ENCODE peak calls at places on chromosomes 3 and 15, in four cellular contexts. J is CD8-positive, alpha-beta T cell; Q is left ventricle myocardium inferior; H is ovary. B is an unnamed sample.

GRCh38 chr3:143825513-143825912 is 22.8 kb downstream of the SLC9A9 start:
- DNase-seq in J (no peak), Q (no peak), H (no peak), B (no peak)

GRCh38 chr15:45635191-45635638 is 386 bp downstream of the SQOR start:
- DNase-seq in J (peak; percentile 57), Q (peak; percentile 69), H (peak; percentile 56), B (peak; percentile 94)

GRCh38 chr15:87219650-87220615 is 1036.6 kb downstream of the NTRK3 start:
- DNase-seq in J (no peak), Q (no peak), H (no peak), B (no peak)

GRCh38 chr3:69791111-69791510 is 51.8 kb downstream of the MITF start:
- DNase-seq in J (no peak), Q (peak; percentile 72), H (peak; percentile 79), B (no peak)

GRCh38 chr3:113769551-113769950 is 22.7 kb downstream of the ATP6V1A start:
- DNase-seq in J (no peak), Q (no peak), H (no peak), B (no peak)

GRCh38 chr3:20573175-20573574 is 387.2 kb upstream of the SGO1 start:
- DNase-seq in J (no peak), Q (no peak), H (no peak), B (no peak)

GRCh38 chr3:52509753-52510328 is 14.7 kb downstream of the STAB1 start:
- DNase-seq in J (no peak), Q (no peak), H (no peak), B (no peak)

GRCh38 chr3:134462236-134463059 is 23.3 kb downstream of the ANAPC13 start:
- DNase-seq in J (no peak), Q (no peak), H (no peak), B (no peak)

GRCh38 chr3:70249509-70250160 is 62.8 kb downstream of the MDFIC2 start:
- DNase-seq in J (no peak), Q (no peak), H (no peak), B (no peak)

GRCh38 chr3:53696401-53697172 is 149.6 kb downstream of the CHDH start:
- DNase-seq in J (no peak), Q (no peak), H (no peak), B (no peak)

GRCh38 chr15:101138913-101139880 is 112.7 kb downstream of the CHSY1 start:
- DNase-seq in J (no peak), Q (no peak), H (no peak), B (peak; percentile 54)

GRCh38 chr3:71511037-71511436 is 72.5 kb downstream of the FOXP1 start:
- DNase-seq in J (no peak), Q (no peak), H (no peak), B (no peak)

GRCh38 chr3:134360046-134360445 is 14.2 kb downstream of the AMOTL2 start:
- DNase-seq in J (no peak), Q (no peak), H (no peak), B (peak; percentile 72)

GRCh38 chr3:352599-352998 is 156.0 kb downstream of the CHL1 start:
- DNase-seq in J (no peak), Q (no peak), H (no peak), B (no peak)

GRCh38 chr3:356947-357346 is 160.4 kb downstream of the CHL1 start:
- DNase-seq in J (no peak), Q (peak; percentile 24), H (no peak), B (no peak)

GRCh38 chr3:355622-356021 is 159.1 kb downstream of the CHL1 start:
- DNase-seq in J (no peak), Q (no peak), H (peak; percentile 36), B (no peak)

GRCh38 chr3:353191-353739 is 156.7 kb downstream of the CHL1 start:
- DNase-seq in J (no peak), Q (no peak), H (no peak), B (no peak)

DNA sequence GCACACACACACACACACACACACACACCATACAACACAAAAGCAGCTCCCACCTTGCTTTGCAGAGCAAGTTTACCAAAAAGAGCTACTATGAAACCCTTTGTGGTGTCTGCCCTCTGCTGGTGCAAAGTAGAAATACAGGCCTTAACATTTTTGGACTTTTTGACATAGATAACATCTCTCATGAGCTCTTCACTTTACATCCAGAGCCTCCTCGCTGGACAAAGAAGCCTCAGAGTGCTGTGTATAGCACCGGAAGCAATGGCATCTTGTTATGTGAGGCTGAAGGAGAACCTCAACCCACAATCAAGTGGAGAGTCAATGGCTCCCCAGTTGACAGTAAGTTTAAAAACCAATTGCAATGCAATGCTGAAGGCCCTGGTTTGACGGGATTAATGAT is 157.9 kb downstream of the CHL1 start:
- DNase-seq in J (no peak), Q (no peak), H (no peak), B (no peak)
- H3K9me3 ChIP-seq in J (no peaks in the 10 kb centered on the region), Q (no peaks in the 10 kb centered on the region), H (no peaks in the 10 kb centered on the region), B (no peaks in the 10 kb centered on the region)

DNA sequence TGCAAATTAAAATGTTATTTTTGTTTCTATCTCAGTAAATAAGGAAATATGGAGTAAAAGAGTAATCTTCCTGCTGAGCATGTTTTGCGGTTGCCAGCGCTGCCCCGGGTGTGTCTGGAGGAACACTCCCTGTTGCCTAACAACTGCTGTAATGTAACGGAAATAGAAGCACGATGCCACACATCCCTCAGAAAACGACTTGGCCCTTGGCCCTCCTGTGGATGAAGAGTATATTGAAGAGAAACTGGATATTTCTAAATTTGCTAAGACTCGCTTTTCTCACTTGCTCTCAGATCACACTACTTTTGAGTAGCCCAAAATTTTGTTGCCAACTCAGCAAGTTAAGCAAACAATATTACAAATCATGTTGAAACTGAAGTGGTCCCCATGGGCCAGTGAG is 18.9 kb downstream of the CX3CR1 start:
- DNase-seq in J (no peak), Q (peak; percentile 84), H (peak; percentile 61), B (peak; percentile 92)
- TF ChIP-seq CTCF in J (peak; percentile 26), Q (peak; percentile 70), H (no peak), B (peak; percentile 64)

DNA sequence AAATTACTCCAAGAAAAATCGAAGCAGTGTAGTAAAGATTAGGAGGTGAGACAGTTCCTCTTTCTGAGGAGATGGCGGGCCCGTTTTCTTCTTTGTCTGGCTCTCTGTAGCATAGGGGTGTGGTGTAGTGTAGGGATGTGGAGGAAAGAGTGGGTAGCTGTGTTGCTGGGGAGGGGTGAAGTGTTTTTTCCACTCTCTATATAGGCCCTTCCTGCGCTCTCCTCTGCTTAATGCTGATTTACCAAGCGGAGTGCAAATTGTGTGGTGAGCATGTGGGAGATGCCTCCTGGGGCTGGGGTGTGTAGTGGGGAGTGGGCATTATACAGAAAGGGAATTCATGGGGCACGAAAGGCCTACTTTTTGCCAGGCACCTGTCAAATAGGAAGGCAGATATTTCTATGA is 94.9 kb downstream of the ST6GAL1 start:
- DNase-seq in J (no peak), Q (no peak), H (no peak), B (no peak)
- H3K4me1 ChIP-seq in J (peaks cover 44% of the 10 kb centered on the region), Q (peaks cover 24% of the 10 kb centered on the region), H (no peaks in the 10 kb centered on the region), B (peaks cover 100% of the 10 kb centered on the region)

GRCh38 chr3:141546586-141546985 is 59.8 kb downstream of the RASA2 start:
- DNase-seq in J (no peak), Q (no peak), H (no peak), B (no peak)
- H3K9me3 ChIP-seq in J (peaks cover 6% of the 10 kb centered on the region), Q (peaks cover 35% of the 10 kb centered on the region), H (no peaks in the 10 kb centered on the region), B (peaks cover 20% of the 10 kb centered on the region)

GRCh38 chr15:66085128-66085527 is 168.4 kb downstream of the MEGF11 start:
- DNase-seq in J (no peak), Q (no peak), H (no peak), B (no peak)
- TF ChIP-seq CTCF in J (no peak), Q (no peak), H (no peak), B (no peak)

DNA sequence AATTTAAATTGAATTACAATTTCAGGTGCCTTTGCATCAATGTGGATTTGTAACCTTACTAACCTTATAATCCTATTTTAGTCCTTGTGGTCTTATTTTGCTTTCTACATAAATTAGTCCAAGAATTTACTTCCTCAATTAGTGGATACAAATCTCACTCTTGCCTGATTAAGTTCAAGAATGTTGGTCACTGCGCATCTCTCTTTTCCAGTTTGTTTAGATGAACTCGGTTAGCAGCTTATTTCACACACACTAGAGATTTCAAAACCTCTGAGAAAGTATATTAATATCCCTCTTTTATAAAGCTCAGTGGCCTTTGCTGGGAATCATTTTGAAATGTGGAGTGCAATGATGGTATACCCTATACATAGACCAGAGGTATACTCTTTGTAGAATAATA is 243.4 kb downstream of the DTWD1 start:
- DNase-seq in J (no peak), Q (no peak), H (no peak), B (no peak)
- H3K4me1 ChIP-seq in J (no peaks in the 10 kb centered on the region), Q (no peaks in the 10 kb centered on the region), H (peaks cover 4% of the 10 kb centered on the region), B (no peaks in the 10 kb centered on the region)

B was measured in spleen.